ENCODE peak calls at places on chromosomes 2 and 18, in five cellular contexts. C is NCI-H510A treated with DMSO at 0.1 percent for 48 hours, U is hepatocyte, X is AG08395, R is hippocampal formation. J is an unnamed sample.
A peak's percentile ranks its signal among the peaks of the same experiment; 100 is the strongest.

GRCh38 chr2:9403924-9404323 is 19.4 kb downstream of the ITGB1BP1 start:
- DNase-seq in U (no peak), X (no peak), R (no peak), C (no peak), J (no peak)

GRCh38 chr2:47218899-47219525 is 63.9 kb upstream of the STPG4 start:
- DNase-seq in X (no peak), R (no peak), C (no peak), U (peak; percentile 60), J (no peak)

GRCh38 chr18:50051288-50051687 is 143.7 kb downstream of the MYO5B start:
- DNase-seq in U (peak; percentile 33), X (no peak), R (no peak), C (peak; percentile 11), J (no peak)

GRCh38 chr2:165455940-165456479 is 13.5 kb upstream of the CSRNP3 start:
- DNase-seq in X (no peak), C (no peak), R (no peak), U (no peak), J (no peak)

GRCh38 chr2:240355962-240356361 is 79.5 kb upstream of the GPC1 start:
- DNase-seq in U (no peak), C (no peak), X (no peak), R (no peak), J (no peak)

GRCh38 chr2:221205103-221205502 is 367.0 kb downstream of the EPHA4 start:
- DNase-seq in X (no peak), C (peak; percentile 86), U (peak; percentile 31), R (no peak), J (no peak)

GRCh38 chr2:2101924-2102323 is 229.2 kb downstream of the MYT1L start:
- DNase-seq in R (no peak), C (no peak), U (no peak), X (no peak), J (no peak)

GRCh38 chr2:156817430-156817829 is 381.3 kb downstream of the GPD2 start:
- DNase-seq in R (no peak), X (no peak), C (no peak), U (no peak), J (no peak)

GRCh38 chr2:180240774-180241173 is 233.7 kb upstream of the CWC22 start:
- DNase-seq in X (no peak), C (peak; percentile 22), U (peak; percentile 7), R (no peak), J (no peak)

GRCh38 chr2:205047273-205047839 is 502.1 kb downstream of the PARD3B start:
- DNase-seq in R (no peak), U (no peak), C (peak; percentile 91), X (no peak), J (no peak)

GRCh38 chr2:67486041-67486796 is 89.1 kb downstream of the ETAA1 start:
- DNase-seq in U (peak; percentile 22), R (no peak), C (no peak), X (no peak), J (no peak)

GRCh38 chr2:223952280-223952968 is 4.8 kb upstream of the MRPL44 start:
- DNase-seq in X (no peak), C (peak; percentile 84), U (no peak), R (no peak), J (no peak)

J was measured in midbrain.